ENCODE peak calls at places on chromosomes 6 and 20, in nine cellular contexts. O, M, D, Q, B, H, I, U and Z are unnamed samples.
A peak's percentile ranks its signal among the peaks of the same experiment; 100 is the strongest.

GRCh38 chr6:71248306-71248705 is 40.3 kb upstream of the OGFRL1 start:
- DNase-seq in O (peak; percentile 59), M (peak; percentile 75), D (no peak), Q (no peak), B (peak; percentile 70), H (peak; percentile 7), I (no peak), U (no peak), Z (no peak)

GRCh38 chr6:20084411-20084810 is 127.9 kb downstream of the MBOAT1 start:
- DNase-seq in O (no peak), M (no peak), D (no peak), Q (no peak), B (no peak), H (no peak), I (no peak), U (no peak), Z (no peak)

GRCh38 chr20:59701236-59701635 is 96.9 kb downstream of the PHACTR3 start:
- DNase-seq in O (no peak), M (no peak), D (no peak), Q (no peak), B (no peak), H (no peak), I (no peak), U (no peak), Z (no peak)

GRCh38 chr6:148401581-148401980 is 58.9 kb downstream of the SASH1 start:
- DNase-seq in O (no peak), M (no peak), D (no peak), Q (no peak), B (no peak), H (no peak), I (no peak), U (no peak), Z (no peak)

GRCh38 chr6:154995241-154996162 is at the start of gene TIAM2:
- DNase-seq in O (peak; percentile 42), M (no peak), D (peak; percentile 31), Q (peak; percentile 22), B (peak; percentile 24), H (no peak), I (no peak), U (no peak), Z (peak; percentile 61)

GRCh38 chr6:157050537-157051280 is 272.6 kb downstream of the TMEM242 start:
- DNase-seq in O (no peak), M (no peak), D (no peak), Q (no peak), B (no peak), H (no peak), I (no peak), U (no peak), Z (peak; percentile 68)

GRCh38 chr6:160069050-160069454 is 52.6 kb upstream of the SLC22A1 start:
- DNase-seq in O (no peak), M (no peak), D (no peak), Q (no peak), B (no peak), H (no peak), I (peak; percentile 22), U (no peak), Z (no peak)

GRCh38 chr20:36483919-36484808 is 57.2 kb upstream of the MYL9 start:
- DNase-seq in O (no peak), M (peak; percentile 75), D (no peak), Q (no peak), B (peak; percentile 47), H (peak; percentile 34), I (no peak), U (no peak), Z (peak; percentile 38)

GRCh38 chr20:34583524-34583923 is 25.0 kb downstream of the MAP1LC3A start:
- DNase-seq in O (no peak), M (no peak), D (no peak), Q (no peak), B (no peak), H (no peak), I (no peak), U (no peak), Z (no peak)

GRCh38 chr6:158770948-158771347 is 48.2 kb downstream of the EZR start:
- DNase-seq in O (no peak), M (no peak), D (no peak), Q (no peak), B (no peak), H (no peak), I (no peak), U (no peak), Z (no peak)

GRCh38 chr6:2863901-2864300 is 22.2 kb upstream of the SERPINB1 start:
- DNase-seq in O (no peak), M (no peak), D (no peak), Q (no peak), B (no peak), H (no peak), I (no peak), U (no peak), Z (no peak)

GRCh38 chr20:16143596-16143995 is 429.7 kb downstream of the KIF16B start:
- DNase-seq in O (no peak), M (no peak), D (no peak), Q (no peak), B (no peak), H (no peak), I (no peak), U (no peak), Z (no peak)

GRCh38 chr6:20661721-20662120 is 127.5 kb downstream of the CDKAL1 start:
- DNase-seq in O (no peak), M (peak; percentile 50), D (no peak), Q (no peak), B (peak; percentile 25), H (peak; percentile 81), I (no peak), U (no peak), Z (no peak)

GRCh38 chr6:46220351-46221220 is 49.8 kb upstream of the ENPP5 start:
- DNase-seq in O (no peak), M (no peak), D (peak; percentile 30), Q (no peak), B (no peak), H (no peak), I (no peak), U (no peak), Z (no peak)

GRCh38 chr6:17971128-17972073 is 16.0 kb downstream of the KIF13A start:
- DNase-seq in O (no peak), M (peak; percentile 77), D (no peak), Q (peak; percentile 29), B (peak; percentile 62), H (peak; percentile 93), I (no peak), U (no peak), Z (no peak)

GRCh38 chr6:93417421-93417996 is 1.9 kb downstream of the EPHA7 start:
- DNase-seq in O (no peak), M (no peak), D (no peak), Q (no peak), B (peak; percentile 70), H (peak; percentile 19), I (no peak), U (no peak), Z (peak; percentile 11)

GRCh38 chr20:19211661-19212523 is 550 bp upstream of the SLC24A3 start:
- DNase-seq in O (no peak), M (no peak), D (no peak), Q (no peak), B (peak; percentile 15), H (no peak), I (no peak), U (no peak), Z (no peak)

GRCh38 chr6:10458287-10458686 is 43.4 kb upstream of the TFAP2A start:
- DNase-seq in O (no peak), M (no peak), D (no peak), Q (no peak), B (no peak), H (no peak), I (no peak), U (no peak), Z (no peak)

GRCh38 chr6:73610444-73611275 is 43.1 kb downstream of the SLC17A5 start:
- DNase-seq in O (peak; percentile 53), M (peak; percentile 66), D (no peak), Q (no peak), B (peak; percentile 67), H (peak; percentile 85), I (no peak), U (no peak), Z (no peak)

GRCh38 chr20:57792386-57793095 is 82.7 kb upstream of the PMEPA1 start:
- DNase-seq in O (no peak), M (no peak), D (no peak), Q (no peak), B (no peak), H (no peak), I (no peak), U (no peak), Z (no peak)

GRCh38 chr20:63382551-63383300 is 21.6 kb upstream of the CHRNA4 start:
- DNase-seq in O (no peak), M (no peak), D (no peak), Q (no peak), B (no peak), H (no peak), I (no peak), U (no peak), Z (no peak)